ENCODE peak calls at places on chromosomes 13 and 19, in seven cellular contexts. R is lower leg skin, O is tibial artery, H is PC-3, Y is AG10803, E is transverse colon, T is fibroblast of pulmonary artery. Z is an unnamed sample.

GRCh38 chr13:77952276-77952675 is 33.6 kb upstream of the EDNRB start:
- DNase-seq in R (no peak), O (no peak), H (no peak), Y (no peak), E (no peak), T (no peak), Z (no peak)

GRCh38 chr19:8304841-8305621 is 3.1 kb downstream of the CD320 start:
- DNase-seq in R (peak; percentile 13), O (no peak), H (no peak), Y (no peak), E (peak; percentile 19), T (no peak), Z (no peak)

GRCh38 chr19:10079031-10079453 is 7.1 kb upstream of the SHFL start:
- DNase-seq in R (no peak), O (no peak), H (peak; percentile 7), Y (no peak), E (peak; percentile 26), T (no peak), Z (peak; percentile 15)

GRCh38 chr19:13920940-13921744 is 15.1 kb downstream of the CC2D1A start:
- DNase-seq in R (no peak), O (no peak), H (peak; percentile 60), Y (peak; percentile 57), E (no peak), T (peak; percentile 52), Z (peak; percentile 48)

GRCh38 chr13:24292476-24292875 is 16.9 kb upstream of the C1QTNF9 start:
- DNase-seq in R (no peak), O (no peak), H (no peak), Y (no peak), E (no peak), T (no peak), Z (no peak)

GRCh38 chr13:32548837-32549236 is 10.2 kb upstream of the N4BP2L2 start:
- DNase-seq in R (no peak), O (no peak), H (no peak), Y (peak; percentile 10), E (no peak), T (peak; percentile 85), Z (peak; percentile 26)

GRCh38 chr13:73218181-73218580 is 159.4 kb downstream of the KLF5 start:
- DNase-seq in R (no peak), O (no peak), H (no peak), Y (no peak), E (no peak), T (no peak), Z (no peak)

GRCh38 chr13:71603255-71603654 is 263.7 kb downstream of the DACH1 start:
- DNase-seq in R (no peak), O (no peak), H (no peak), Y (no peak), E (no peak), T (no peak), Z (no peak)

GRCh38 chr19:44759083-44759804 is 10.7 kb downstream of the BCL3 start:
- DNase-seq in R (no peak), O (no peak), H (no peak), Y (no peak), E (no peak), T (no peak), Z (no peak)

GRCh38 chr13:34458756-34459462 is 483.2 kb upstream of the NBEA start:
- DNase-seq in R (no peak), O (no peak), H (no peak), Y (peak; percentile 4), E (no peak), T (no peak), Z (no peak)

GRCh38 chr13:36766295-36766694 is 52.7 kb upstream of the RFXAP start:
- DNase-seq in R (no peak), O (no peak), H (peak; percentile 60), Y (peak; percentile 48), E (no peak), T (peak; percentile 71), Z (peak; percentile 82)

GRCh38 chr19:8161135-8161646 is 11.8 kb upstream of the FBN3 start:
- DNase-seq in R (no peak), O (no peak), H (peak; percentile 76), Y (no peak), E (no peak), T (peak; percentile 17), Z (no peak)

GRCh38 chr19:4909172-4909896 is at the start of gene UHRF1:
- DNase-seq in R (no peak), O (no peak), H (peak; percentile 77), Y (no peak), E (peak; percentile 11), T (no peak), Z (peak; percentile 31)

GRCh38 chr13:74210693-74211393 is 76.6 kb upstream of the KLF12 start:
- DNase-seq in R (no peak), O (peak; percentile 65), H (peak; percentile 61), Y (peak; percentile 99), E (no peak), T (peak; percentile 96), Z (peak; percentile 80)

GRCh38 chr19:52048604-52049493 is at the start of gene ZNF432:
- DNase-seq in R (peak; percentile 92), O (peak; percentile 94), H (peak; percentile 94), Y (peak; percentile 93), E (peak; percentile 90), T (peak; percentile 96), Z (peak; percentile 92)

GRCh38 chr13:111565400-111565799 is 245.0 kb downstream of the TEX29 start:
- DNase-seq in R (no peak), O (no peak), H (no peak), Y (no peak), E (no peak), T (no peak), Z (no peak)

GRCh38 chr19:19554074-19555023 is 16.3 kb downstream of the CILP2 start:
- DNase-seq in R (no peak), O (no peak), H (peak; percentile 55), Y (peak; percentile 40), E (peak; percentile 62), T (peak; percentile 47), Z (peak; percentile 66)

GRCh38 chr19:19553670-19554069 is 15.6 kb downstream of the CILP2 start:
- DNase-seq in R (no peak), O (no peak), H (no peak), Y (no peak), E (no peak), T (no peak), Z (no peak)

GRCh38 chr19:19551862-19552192 is 13.8 kb downstream of the CILP2 start:
- DNase-seq in R (no peak), O (no peak), H (no peak), Y (peak; percentile 57), E (no peak), T (no peak), Z (no peak)

GRCh38 chr19:19550972-19551861 is 13.2 kb downstream of the CILP2 start:
- DNase-seq in R (no peak), O (no peak), H (no peak), Y (no peak), E (no peak), T (no peak), Z (no peak)

GRCh38 chr19:19552811-19553210 is 14.7 kb downstream of the CILP2 start:
- DNase-seq in R (no peak), O (no peak), H (peak; percentile 45), Y (peak; percentile 36), E (peak; percentile 42), T (peak; percentile 34), Z (peak; percentile 44)
- TF ChIP-seq CTCF in R (no peak), O (peak; percentile 13), H (peak; percentile 59), Y (peak; percentile 66), E (peak; percentile 38), T (peak; percentile 65), Z (peak; percentile 45)

GRCh38 chr13:99660101-99660500 is 158.8 kb downstream of the TM9SF2 start:
- DNase-seq in R (no peak), O (no peak), H (no peak), Y (no peak), E (no peak), T (no peak), Z (no peak)

GRCh38 chr13:99656843-99657506 is 155.7 kb downstream of the TM9SF2 start:
- DNase-seq in R (no peak), O (no peak), H (no peak), Y (no peak), E (no peak), T (no peak), Z (no peak)

GRCh38 chr13:99657848-99658265 is 156.6 kb downstream of the TM9SF2 start:
- DNase-seq in R (no peak), O (peak; percentile 37), H (no peak), Y (peak; percentile 23), E (no peak), T (peak; percentile 28), Z (no peak)

GRCh38 chr13:99659234-99659633 is 158.0 kb downstream of the TM9SF2 start:
- DNase-seq in R (no peak), O (no peak), H (no peak), Y (no peak), E (no peak), T (no peak), Z (no peak)

DNA sequence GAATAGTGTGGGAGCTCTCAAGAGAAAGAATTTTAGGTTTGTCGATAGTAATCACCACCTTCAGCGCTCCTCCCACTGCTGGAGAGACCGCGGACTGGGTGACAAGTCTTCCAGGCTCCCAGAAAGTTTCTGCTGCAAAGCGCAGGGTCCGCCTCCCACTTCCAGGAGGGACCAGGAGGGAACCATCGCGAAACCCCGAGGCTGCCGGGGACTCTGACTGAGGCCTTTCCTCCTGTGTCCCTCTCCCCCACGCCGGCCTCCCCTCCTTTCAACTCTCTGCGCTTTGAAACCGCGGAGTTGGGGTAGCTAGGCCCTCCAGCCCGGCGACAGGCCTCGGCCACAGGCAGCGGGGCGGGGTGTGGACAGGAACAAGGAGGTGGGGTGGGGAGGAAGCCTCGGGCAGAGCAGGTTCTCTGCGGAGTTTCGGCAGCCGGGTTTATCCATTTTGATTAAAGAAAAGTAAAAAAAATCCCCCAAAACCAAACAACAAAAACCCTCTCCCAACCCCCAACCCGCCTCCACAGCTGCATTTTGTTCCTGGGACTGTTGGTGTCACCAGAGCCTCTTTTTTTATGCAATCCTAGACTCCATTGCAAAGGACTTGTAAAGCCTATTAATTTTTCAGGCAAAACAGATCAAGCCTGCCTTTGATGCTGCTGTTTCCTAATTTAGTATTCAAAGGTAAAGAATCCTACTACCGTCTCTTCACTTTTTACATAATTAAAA is 157.2 kb downstream of the TM9SF2 start:
- DNase-seq in R (peak; percentile 19), O (peak; percentile 60), H (peak; percentile 6), Y (peak; percentile 56), E (peak; percentile 37), T (peak; percentile 65), Z (no peak)
- TF ChIP-seq CTCF in R (no peak), O (no peak), H (peak; percentile 28), Y (peak; percentile 48), E (peak; percentile 26), T (peak; percentile 35), Z (peak; percentile 35)

DNA sequence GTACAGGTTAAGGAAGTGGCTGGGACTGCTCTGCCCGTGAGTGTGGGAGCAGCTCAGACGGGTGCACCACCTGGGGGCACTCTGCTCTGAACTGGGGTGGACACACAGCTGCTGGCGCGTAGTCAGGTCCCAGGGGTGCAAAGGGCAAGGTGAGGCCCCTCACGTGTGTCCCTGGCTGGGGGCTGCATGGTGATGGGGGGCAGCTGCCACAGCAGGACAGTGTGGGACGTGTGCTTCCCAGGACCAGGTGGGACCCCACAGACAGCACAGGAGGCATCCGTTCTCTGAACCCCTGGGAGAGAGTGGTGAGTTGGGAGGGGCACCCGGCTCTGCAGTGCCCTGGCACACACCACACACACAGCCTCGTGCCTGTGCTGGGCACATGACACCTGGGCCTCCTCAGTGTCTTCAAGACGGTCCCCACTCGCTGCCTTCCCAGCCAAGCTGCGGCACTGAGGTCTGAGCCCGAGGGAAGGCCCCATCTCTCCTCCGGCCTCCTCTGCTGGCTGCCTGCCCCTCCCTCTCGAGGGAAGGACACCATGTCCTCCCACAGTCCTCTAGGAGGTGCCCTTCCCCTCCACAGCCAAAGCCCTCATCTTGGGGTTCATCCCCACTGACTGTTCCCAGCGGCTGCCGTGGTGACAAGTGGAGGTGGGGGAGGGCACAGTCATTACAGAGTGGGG is 24.7 kb downstream of the CILP2 start:
- DNase-seq in R (no peak), O (no peak), H (no peak), Y (no peak), E (no peak), T (no peak), Z (no peak)
- TF ChIP-seq CTCF in R (no peak), O (no peak), H (peak; percentile 18), Y (no peak), E (no peak), T (no peak), Z (peak; percentile 9)

GRCh38 chr13:102402292-102402691 is 444 bp upstream of the FGF14 start:
- DNase-seq in R (no peak), O (peak; percentile 23), H (no peak), Y (no peak), E (peak; percentile 12), T (peak; percentile 10), Z (no peak)
- TF ChIP-seq CTCF in R (no peak), O (no peak), H (no peak), Y (no peak), E (no peak), T (no peak), Z (no peak)